ENCODE peak calls at places on chromosomes 3 and 15, in nine cellular contexts. Z is mammary epithelial cell, Q is stomach, W is pancreas, L is neural progenitor cell, I is dorsolateral prefrontal cortex, S is IMR-90, F is WERI-Rb-1, Y is MCF 10A. N is an unnamed sample.

GRCh38 chr3:127448161-127448561 is 142.4 kb downstream of the TPRA1 start:
- DNase-seq in Z (peak; percentile 16), Q (peak; percentile 23), W (no peak), L (no peak), I (no peak), S (no peak), F (no peak), Y (peak; percentile 48), N (no peak)

GRCh38 chr3:157290761-157291160 is 130.8 kb upstream of the CCNL1 start:
- DNase-seq in Z (no peak), Q (no peak), W (no peak), L (no peak), I (no peak), S (peak; percentile 63), F (no peak), Y (peak; percentile 67), N (no peak)

GRCh38 chr3:42163622-42164244 is 72.6 kb downstream of the TRAK1 start:
- DNase-seq in Z (no peak), Q (no peak), W (no peak), L (no peak), I (no peak), S (no peak), F (peak; percentile 13), Y (no peak), N (no peak)

GRCh38 chr15:47817825-47818681 is 100.7 kb downstream of the SEMA6D start:
- DNase-seq in Z (no peak), Q (no peak), W (no peak), L (peak; percentile 13), I (no peak), S (no peak), F (no peak), Y (no peak), N (no peak)

GRCh38 chr3:148884261-148884660 is 19.2 kb downstream of the CPA3 start:
- DNase-seq in Z (no peak), Q (no peak), W (no peak), L (no peak), I (no peak), S (peak; percentile 43), F (no peak), Y (no peak), N (no peak)

GRCh38 chr3:46695962-46696922 is 2.8 kb upstream of the ALS2CL start:
- DNase-seq in Z (peak; percentile 52), Q (no peak), W (peak; percentile 48), L (no peak), I (no peak), S (peak; percentile 29), F (no peak), Y (peak; percentile 32), N (no peak)

GRCh38 chr3:195613468-195614069 is 29.8 kb upstream of the APOD start:
- DNase-seq in Z (peak; percentile 35), Q (peak; percentile 3), W (no peak), L (no peak), I (no peak), S (peak; percentile 6), F (no peak), Y (peak; percentile 67), N (no peak)

GRCh38 chr3:183212096-183212495 is 41.0 kb upstream of the B3GNT5 start:
- DNase-seq in Z (no peak), Q (no peak), W (no peak), L (no peak), I (no peak), S (no peak), F (no peak), Y (no peak), N (no peak)

GRCh38 chr3:40398346-40398745 is 11.4 kb downstream of the ENTPD3 start:
- DNase-seq in Z (peak; percentile 61), Q (no peak), W (no peak), L (no peak), I (no peak), S (no peak), F (peak; percentile 24), Y (no peak), N (no peak)

GRCh38 chr15:73930790-73931281 is 4.6 kb downstream of the LOXL1 start:
- DNase-seq in Z (no peak), Q (no peak), W (no peak), L (no peak), I (no peak), S (peak; percentile 55), F (no peak), Y (no peak), N (no peak)

GRCh38 chr3:150274372-150274771 is 133.7 kb upstream of the TSC22D2 start:
- DNase-seq in Z (peak; percentile 16), Q (no peak), W (no peak), L (no peak), I (no peak), S (no peak), F (no peak), Y (no peak), N (no peak)

GRCh38 chr3:165225604-165226003 is 29.4 kb upstream of the SLITRK3 start:
- DNase-seq in Z (no peak), Q (no peak), W (no peak), L (no peak), I (no peak), S (no peak), F (no peak), Y (no peak), N (no peak)

GRCh38 chr15:61169904-61170695 is 59.0 kb downstream of the RORA start:
- DNase-seq in Z (no peak), Q (no peak), W (no peak), L (peak; percentile 16), I (no peak), S (no peak), F (peak; percentile 80), Y (no peak), N (no peak)

GRCh38 chr3:127589600-127590281 is 792 bp downstream of the TPRA1 start:
- DNase-seq in Z (no peak), Q (no peak), W (no peak), L (peak; percentile 55), I (peak; percentile 59), S (no peak), F (no peak), Y (no peak), N (no peak)

GRCh38 chr3:169337541-169337940 is 326.0 kb downstream of the MECOM start:
- DNase-seq in Z (peak; percentile 11), Q (no peak), W (no peak), L (no peak), I (no peak), S (no peak), F (no peak), Y (no peak), N (no peak)

GRCh38 chr3:157606392-157607197 is 103.4 kb upstream of the VEPH1 start:
- DNase-seq in Z (peak; percentile 47), Q (peak; percentile 60), W (no peak), L (peak; percentile 83), I (peak; percentile 66), S (peak; percentile 71), F (peak; percentile 88), Y (peak; percentile 65), N (no peak)

GRCh38 chr3:31532587-31533168 is at the start of gene STT3B:
- DNase-seq in Z (peak; percentile 88), Q (peak; percentile 84), W (peak; percentile 91), L (no peak), I (no peak), S (peak; percentile 75), F (no peak), Y (peak; percentile 88), N (peak; percentile 33)

GRCh38 chr15:70584838-70585706 is 178.3 kb downstream of the UACA start:
- DNase-seq in Z (peak; percentile 46), Q (peak; percentile 27), W (no peak), L (peak; percentile 89), I (no peak), S (peak; percentile 24), F (peak; percentile 43), Y (no peak), N (no peak)

GRCh38 chr15:48273047-48273446 is 58.2 kb upstream of the DUT start:
- DNase-seq in Z (no peak), Q (no peak), W (no peak), L (no peak), I (no peak), S (no peak), F (peak; percentile 35), Y (no peak), N (no peak)

GRCh38 chr3:138390582-138390932 is 42.2 kb downstream of the MRAS start:
- DNase-seq in Z (no peak), Q (no peak), W (no peak), L (no peak), I (no peak), S (no peak), F (no peak), Y (no peak), N (no peak)
- TF ChIP-seq CTCF in Z (no peak), Q (no peak), W (no peak), L (no peak), I (no peak), S (no peak), F (no peak), Y (no peak), N (no peak)

DNA sequence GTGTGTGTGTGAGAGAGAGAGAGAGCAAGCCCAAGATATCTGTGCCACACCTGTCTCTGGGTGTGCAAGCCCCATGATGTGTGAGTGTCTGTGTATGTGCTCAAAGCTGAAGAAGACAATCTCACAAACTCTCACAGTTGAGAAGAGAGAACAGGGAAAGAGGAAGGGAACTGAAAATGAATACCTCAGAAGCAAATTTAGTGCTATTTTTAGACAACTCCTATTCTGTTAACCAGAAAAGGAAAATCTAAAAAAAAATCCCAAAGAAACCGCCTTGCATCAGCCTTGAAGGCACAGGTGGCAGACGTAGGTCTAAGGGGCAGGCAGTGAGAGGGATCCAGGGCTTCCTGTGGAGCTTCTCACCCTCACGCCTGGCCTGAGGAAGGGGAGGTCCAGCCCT is 47.8 kb downstream of the ATP2B2 start:
- DNase-seq in Z (no peak), Q (no peak), W (no peak), L (no peak), I (no peak), S (no peak), F (no peak), Y (no peak), N (no peak)
- TF ChIP-seq CTCF in Z (no peak), Q (no peak), W (no peak), L (no peak), I (no peak), S (no peak), F (no peak), Y (no peak), N (no peak)

GRCh38 chr3:153285194-153285641 is 123.2 kb downstream of the RAP2B start:
- DNase-seq in Z (peak; percentile 30), Q (no peak), W (no peak), L (peak; percentile 29), I (no peak), S (peak; percentile 34), F (no peak), Y (no peak), N (no peak)
- TF ChIP-seq CTCF in Z (no peak), Q (no peak), W (no peak), L (no peak), I (no peak), S (no peak), F (no peak), Y (no peak), N (no peak)

DNA sequence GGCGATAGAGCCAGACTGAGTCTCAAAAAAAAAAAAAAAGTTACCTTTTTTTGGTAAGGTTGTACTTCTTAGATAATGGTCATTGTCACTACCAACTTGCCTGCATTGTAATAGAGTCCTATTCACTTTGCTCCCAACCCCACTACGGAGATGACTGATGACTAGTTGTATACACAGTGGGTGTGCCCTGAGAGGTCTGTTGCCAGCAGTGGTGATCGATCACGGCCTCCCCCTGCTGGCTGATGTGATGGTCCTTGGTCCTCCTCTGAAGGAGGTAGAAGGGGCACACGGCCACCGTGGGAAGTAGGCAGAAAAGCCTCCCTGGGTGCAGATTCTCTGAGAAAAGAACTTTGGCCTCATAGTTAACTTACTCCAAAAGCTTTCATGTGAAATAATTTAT is 10.7 kb downstream of the GCNT3 start:
- DNase-seq in Z (peak; percentile 66), Q (peak; percentile 66), W (no peak), L (peak; percentile 55), I (no peak), S (peak; percentile 34), F (peak; percentile 35), Y (peak; percentile 72), N (no peak)
- TF ChIP-seq CTCF in Z (peak; percentile 29), Q (no peak), W (no peak), L (peak; percentile 58), I (no peak), S (peak; percentile 32), F (peak; percentile 54), Y (peak; percentile 51), N (no peak)

N was measured in LNCaP clone FGC.